ENCODE peak calls at places on chromosomes 11 and 22, in nine cellular contexts. V, H, F, E, S, X, Q, R and M are unnamed samples. For H3K4me1 and H3K36me3, the result is how much of the 10 kb centered on the place peaks cover.

GRCh38 chr11:34857463-34857862 is 58.7 kb downstream of the APIP start:
- DNase-seq in V (no peak), H (no peak), F (no peak), E (no peak), S (no peak), X (no peak), Q (no peak), R (no peak), M (no peak)

GRCh38 chr11:12744831-12745502 is 70.7 kb downstream of the TEAD1 start:
- DNase-seq in V (no peak), H (no peak), F (no peak), E (no peak), S (peak), X (no peak), Q (no peak), R (no peak), M (no peak)

GRCh38 chr11:116986521-116987105 is 111.6 kb downstream of the SIK3 start:
- DNase-seq in V (no peak), H (peak), F (no peak), E (no peak), S (no peak), X (no peak), Q (no peak), R (no peak), M (no peak)

GRCh38 chr11:110883266-110883665 is 171.0 kb upstream of the ARHGAP20 start:
- DNase-seq in V (no peak), H (no peak), F (no peak), E (no peak), S (no peak), X (no peak), Q (no peak), R (no peak), M (no peak)

GRCh38 chr22:24583972-24584790 is 8.7 kb downstream of the LRRC75B start:
- DNase-seq in V (no peak), H (no peak), F (no peak), E (no peak), S (no peak), X (no peak), Q (no peak), R (no peak), M (no peak)

GRCh38 chr11:66268953-66269906 is 791 bp downstream of the RAB1B start:
- DNase-seq in V (no peak), H (no peak), F (peak), E (no peak), S (no peak), X (no peak), Q (no peak), R (no peak), M (peak)

GRCh38 chr11:12692238-12693074 is 18.2 kb downstream of the TEAD1 start:
- DNase-seq in V (peak), H (peak), F (no peak), E (no peak), S (peak), X (peak), Q (no peak), R (no peak), M (peak)

GRCh38 chr11:1822648-1823375 is 12.0 kb upstream of the SYT8 start:
- DNase-seq in V (no peak), H (no peak), F (no peak), E (no peak), S (no peak), X (no peak), Q (no peak), R (no peak), M (no peak)

GRCh38 chr22:26581769-26582168 is 8.2 kb downstream of the TPST2 start:
- DNase-seq in V (no peak), H (no peak), F (no peak), E (no peak), S (no peak), X (no peak), Q (no peak), R (no peak), M (no peak)

GRCh38 chr22:26580240-26580962 is 9.5 kb downstream of the TPST2 start:
- DNase-seq in V (no peak), H (no peak), F (no peak), E (no peak), S (no peak), X (no peak), Q (no peak), R (no peak), M (no peak)

GRCh38 chr22:26579331-26579886 is 10.5 kb downstream of the TPST2 start:
- DNase-seq in V (no peak), H (no peak), F (no peak), E (peak), S (peak), X (no peak), Q (no peak), R (no peak), M (no peak)

GRCh38 chr22:26584010-26584409 is 5.9 kb downstream of the TPST2 start:
- DNase-seq in V (no peak), H (no peak), F (no peak), E (no peak), S (no peak), X (no peak), Q (no peak), R (no peak), M (no peak)

DNA sequence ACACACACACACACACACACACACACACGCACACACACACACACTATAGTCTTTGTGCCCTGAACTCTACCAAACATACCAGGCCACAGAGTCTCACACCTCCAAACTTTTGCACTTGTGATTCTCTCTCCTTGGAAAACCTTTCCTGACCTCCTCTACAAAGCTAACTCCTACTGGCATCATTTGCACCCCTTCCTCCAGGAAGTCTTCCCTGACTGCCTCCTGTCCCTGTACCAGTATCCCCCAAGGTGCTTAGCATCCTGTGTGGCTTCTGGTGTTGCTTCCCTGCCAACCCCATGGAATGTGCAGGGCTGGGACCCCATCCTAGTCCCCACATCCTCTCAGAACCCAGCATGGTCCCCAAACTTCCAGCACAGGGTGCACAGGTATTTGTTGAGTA is 8.9 kb downstream of the TPST2 start:
- DNase-seq in V (no peak), H (no peak), F (no peak), E (no peak), S (no peak), X (no peak), Q (no peak), R (no peak), M (no peak)
- H3K4me3 ChIP-seq in V (no peak), H (no peak), F (no peak), E (no peak), S (no peak), X (no peak), Q (no peak), R (no peak), M (no peak)

GRCh38 chr22:48888466-48889208 is 939.0 kb downstream of the BRD1 start:
- DNase-seq in V (no peak), H (no peak), F (peak), E (no peak), S (no peak), X (no peak), Q (no peak), R (no peak), M (no peak)
- H3K4me1 ChIP-seq in V (under half), H (under half), F (under half), E (under half), S (under half), X (under half), Q (under half), R (under half), M (under half)

GRCh38 chr22:50216684-50217520 is 16.1 kb downstream of the SELENOO start:
- DNase-seq in V (no peak), H (no peak), F (no peak), E (no peak), S (no peak), X (peak), Q (no peak), R (no peak), M (peak)
- H3K36me3 ChIP-seq in V (under half), H (under half), F (half or more), E (under half), S (half or more), X (under half), Q (half or more), R (half or more), M (under half)

GRCh38 chr11:125170406-125171031 is 6.0 kb downstream of the PKNOX2 start:
- DNase-seq in V (peak), H (no peak), F (peak), E (no peak), S (peak), X (peak), Q (no peak), R (no peak), M (no peak)
- H3K4me3 ChIP-seq in V (no peak), H (no peak), F (no peak), E (no peak), S (no peak), X (no peak), Q (no peak), R (no peak), M (no peak)

DNA sequence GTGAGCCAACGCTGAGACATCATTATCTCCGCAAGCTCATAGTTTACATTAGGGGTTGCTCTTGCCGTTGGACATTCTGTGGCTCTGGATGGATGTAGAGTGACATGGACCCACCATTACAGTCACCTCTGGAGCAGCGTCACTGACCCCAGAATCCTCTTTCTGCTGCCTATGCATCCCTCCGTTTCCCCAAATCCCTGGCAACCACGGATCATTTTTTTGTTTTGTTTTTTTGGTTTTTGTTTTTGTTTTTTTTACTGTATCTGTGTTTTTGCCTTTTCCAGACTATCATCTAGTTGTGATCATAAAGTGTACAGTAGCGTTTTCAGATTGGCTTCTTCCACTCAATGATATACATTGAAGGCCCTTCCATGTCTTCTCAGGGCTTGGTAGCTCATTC is 4.0 kb downstream of the PARVB start:
- DNase-seq in V (no peak), H (no peak), F (no peak), E (no peak), S (no peak), X (no peak), Q (no peak), R (no peak), M (no peak)
- H3K4me1 ChIP-seq in V (under half), H (under half), F (under half), E (under half), S (half or more), X (under half), Q (under half), R (half or more), M (under half)

GRCh38 chr11:76010051-76010450 is 195.0 kb downstream of the UVRAG start:
- DNase-seq in V (no peak), H (no peak), F (no peak), E (no peak), S (no peak), X (no peak), Q (no peak), R (no peak), M (no peak)

GRCh38 chr11:76008474-76008873 is 193.5 kb downstream of the UVRAG start:
- DNase-seq in V (no peak), H (peak), F (no peak), E (no peak), S (no peak), X (no peak), Q (no peak), R (no peak), M (no peak)

GRCh38 chr11:76005746-76006145 is 190.7 kb downstream of the UVRAG start:
- DNase-seq in V (no peak), H (no peak), F (no peak), E (no peak), S (no peak), X (no peak), Q (no peak), R (no peak), M (no peak)

GRCh38 chr11:76004400-76004799 is 189.4 kb downstream of the UVRAG start:
- DNase-seq in V (no peak), H (no peak), F (no peak), E (no peak), S (no peak), X (no peak), Q (no peak), R (no peak), M (no peak)

GRCh38 chr11:76007179-76007578 is 192.2 kb downstream of the UVRAG start:
- DNase-seq in V (no peak), H (no peak), F (no peak), E (no peak), S (no peak), X (no peak), Q (no peak), R (no peak), M (no peak)
- H3K36me3 ChIP-seq in V (under half), H (under half), F (under half), E (under half), S (under half), X (under half), Q (under half), R (under half), M (under half)

GRCh38 chr11:43268786-43269185 is 43.0 kb upstream of the API5 start:
- DNase-seq in V (no peak), H (no peak), F (no peak), E (no peak), S (no peak), X (no peak), Q (no peak), R (no peak), M (no peak)
- H3K4me3 ChIP-seq in V (no peak), H (no peak), F (no peak), E (no peak), S (no peak), X (no peak), Q (no peak), R (no peak), M (no peak)

GRCh38 chr11:119693253-119693815 is 35.7 kb downstream of the NECTIN1 start:
- DNase-seq in V (no peak), H (peak), F (no peak), E (no peak), S (no peak), X (no peak), Q (no peak), R (no peak), M (no peak)
- H3K4me1 ChIP-seq in V (under half), H (half or more), F (half or more), E (under half), S (under half), X (under half), Q (under half), R (under half), M (under half)

GRCh38 chr22:19793161-19793560 is 32.6 kb downstream of the TBX1 start:
- DNase-seq in V (no peak), H (no peak), F (no peak), E (no peak), S (no peak), X (no peak), Q (no peak), R (no peak), M (no peak)

GRCh38 chr22:19791894-19792293 is 31.3 kb downstream of the TBX1 start:
- DNase-seq in V (no peak), H (no peak), F (no peak), E (no peak), S (no peak), X (no peak), Q (no peak), R (no peak), M (no peak)

GRCh38 chr22:19796169-19796568 is 35.6 kb downstream of the TBX1 start:
- DNase-seq in V (no peak), H (no peak), F (no peak), E (no peak), S (no peak), X (no peak), Q (no peak), R (no peak), M (no peak)

GRCh38 chr22:19795617-19796008 is 35.0 kb downstream of the TBX1 start:
- DNase-seq in V (peak), H (no peak), F (no peak), E (no peak), S (no peak), X (no peak), Q (no peak), R (no peak), M (no peak)

DNA sequence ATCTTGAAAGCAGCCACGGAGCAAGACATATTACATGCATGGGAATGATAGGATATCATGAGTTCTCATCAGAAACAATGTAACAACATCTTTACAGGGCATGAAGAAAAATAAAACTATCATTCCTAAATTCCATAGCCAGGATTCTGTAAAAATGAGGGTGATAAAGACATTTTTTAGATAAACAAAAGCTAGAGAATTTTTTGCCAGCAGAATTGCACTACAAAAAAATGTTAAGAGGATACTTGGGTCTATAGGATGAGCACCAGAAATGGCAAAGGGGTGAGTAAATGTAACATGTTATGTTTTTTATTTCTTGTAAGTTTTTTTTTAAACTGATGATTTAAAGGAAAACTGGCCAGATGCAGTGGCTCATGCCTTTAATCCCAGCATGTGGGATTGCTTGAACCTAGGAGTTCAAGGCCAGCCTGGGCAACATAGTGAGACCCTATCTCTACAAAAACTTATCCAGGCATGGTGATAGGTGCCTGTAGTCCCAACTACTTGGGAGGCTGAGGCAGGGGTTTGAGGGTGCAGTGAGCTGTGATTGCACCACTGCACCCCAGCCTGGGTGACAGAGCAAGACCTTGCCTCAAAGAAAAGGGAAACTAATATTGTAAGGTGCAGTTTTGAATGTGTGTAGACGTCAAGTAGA is 33.2 kb downstream of the TBX1 start:
- DNase-seq in V (no peak), H (no peak), F (no peak), E (no peak), S (no peak), X (no peak), Q (no peak), R (no peak), M (no peak)
- H3K36me3 ChIP-seq in V (under half), H (under half), F (under half), E (under half), S (under half), X (under half), Q (under half), R (under half), M (under half)